ENCODE peak calls at places on chromosomes 3 and 15, in seven cellular contexts. One of them, this sample, is unnamed. For H3K36me3, the result is how much of the 10 kb centered on the place peaks cover.

GRCh38 chr3:67329358-67329757 is 325.1 kb downstream of the SUCLG2 start:
- DNase-seq in heart left ventricle: no peak
- DNase-seq in colonic mucosa: no peak
- DNase-seq in WERI-Rb-1: no peak
- DNase-seq in uterus: no peak
- DNase-seq in left lung: no peak
- DNase-seq in upper lobe of right lung: no peak
- DNase-seq in this sample: no peak

GRCh38 chr3:87145553-87145952 is 81.6 kb upstream of the CHMP2B start:
- DNase-seq in heart left ventricle: no peak
- DNase-seq in colonic mucosa: no peak
- DNase-seq in WERI-Rb-1: peak
- DNase-seq in uterus: no peak
- DNase-seq in left lung: no peak
- DNase-seq in upper lobe of right lung: no peak
- DNase-seq in this sample: no peak

GRCh38 chr3:70854108-70854507 is 541.7 kb upstream of the MDFIC2 start:
- DNase-seq in heart left ventricle: no peak
- DNase-seq in colonic mucosa: no peak
- DNase-seq in WERI-Rb-1: no peak
- DNase-seq in uterus: no peak
- DNase-seq in left lung: no peak
- DNase-seq in upper lobe of right lung: no peak
- DNase-seq in this sample: no peak

GRCh38 chr15:93505506-93505905 is 416.5 kb upstream of the RGMA start:
- DNase-seq in heart left ventricle: no peak
- DNase-seq in colonic mucosa: no peak
- DNase-seq in WERI-Rb-1: no peak
- DNase-seq in uterus: no peak
- DNase-seq in left lung: no peak
- DNase-seq in upper lobe of right lung: no peak
- DNase-seq in this sample: no peak

GRCh38 chr15:48939686-48940085 is 24.0 kb downstream of the SHC4 start:
- DNase-seq in heart left ventricle: no peak
- DNase-seq in colonic mucosa: no peak
- DNase-seq in WERI-Rb-1: no peak
- DNase-seq in uterus: no peak
- DNase-seq in left lung: no peak
- DNase-seq in upper lobe of right lung: no peak
- DNase-seq in this sample: no peak

GRCh38 chr3:126033051-126033745 is 50.7 kb downstream of the SLC41A3 start:
- DNase-seq in heart left ventricle: no peak
- DNase-seq in colonic mucosa: peak
- DNase-seq in WERI-Rb-1: no peak
- DNase-seq in uterus: peak
- DNase-seq in left lung: no peak
- DNase-seq in upper lobe of right lung: no peak
- DNase-seq in this sample: no peak

GRCh38 chr15:31901501-31901900 is 128.8 kb upstream of the CHRNA7 start:
- DNase-seq in heart left ventricle: no peak
- DNase-seq in colonic mucosa: no peak
- DNase-seq in WERI-Rb-1: no peak
- DNase-seq in uterus: no peak
- DNase-seq in left lung: no peak
- DNase-seq in upper lobe of right lung: no peak
- DNase-seq in this sample: no peak

GRCh38 chr3:24454862-24455261 is 39.8 kb downstream of the THRB start:
- DNase-seq in heart left ventricle: no peak
- DNase-seq in colonic mucosa: no peak
- DNase-seq in WERI-Rb-1: no peak
- DNase-seq in uterus: no peak
- DNase-seq in left lung: no peak
- DNase-seq in upper lobe of right lung: no peak
- DNase-seq in this sample: no peak

GRCh38 chr3:27628029-27628750 is 93.9 kb downstream of the EOMES start:
- DNase-seq in heart left ventricle: no peak
- DNase-seq in colonic mucosa: no peak
- DNase-seq in WERI-Rb-1: no peak
- DNase-seq in uterus: no peak
- DNase-seq in left lung: no peak
- DNase-seq in upper lobe of right lung: no peak
- DNase-seq in this sample: no peak

GRCh38 chr15:56733131-56734012 is at the start of gene ZNF280D:
- DNase-seq in heart left ventricle: peak
- DNase-seq in colonic mucosa: peak
- DNase-seq in WERI-Rb-1: peak
- DNase-seq in uterus: peak
- DNase-seq in left lung: peak
- DNase-seq in upper lobe of right lung: peak
- DNase-seq in this sample: peak

GRCh38 chr15:101456079-101456791 is 33.3 kb downstream of the PCSK6 start:
- DNase-seq in heart left ventricle: no peak
- DNase-seq in colonic mucosa: no peak
- DNase-seq in WERI-Rb-1: no peak
- DNase-seq in uterus: no peak
- DNase-seq in left lung: no peak
- DNase-seq in upper lobe of right lung: no peak
- DNase-seq in this sample: no peak

GRCh38 chr15:38864827-38865604 is 300.4 kb upstream of the RASGRP1 start:
- DNase-seq in heart left ventricle: peak
- DNase-seq in colonic mucosa: no peak
- DNase-seq in WERI-Rb-1: no peak
- DNase-seq in uterus: peak
- DNase-seq in left lung: no peak
- DNase-seq in upper lobe of right lung: no peak
- DNase-seq in this sample: no peak

GRCh38 chr15:85730001-85730820 is 64.5 kb downstream of the KLHL25 start:
- DNase-seq in heart left ventricle: peak
- DNase-seq in colonic mucosa: peak
- DNase-seq in WERI-Rb-1: no peak
- DNase-seq in uterus: no peak
- DNase-seq in left lung: no peak
- DNase-seq in upper lobe of right lung: no peak
- DNase-seq in this sample: no peak

GRCh38 chr3:137163241-137163916 is 205.6 kb downstream of the IL20RB start:
- DNase-seq in heart left ventricle: peak
- DNase-seq in colonic mucosa: no peak
- DNase-seq in WERI-Rb-1: peak
- DNase-seq in uterus: peak
- DNase-seq in left lung: no peak
- DNase-seq in upper lobe of right lung: no peak
- DNase-seq in this sample: no peak

GRCh38 chr3:29280675-29281264 is at the start of gene RBMS3:
- DNase-seq in heart left ventricle: peak
- DNase-seq in colonic mucosa: peak
- DNase-seq in WERI-Rb-1: peak
- DNase-seq in uterus: peak
- DNase-seq in left lung: peak
- DNase-seq in upper lobe of right lung: peak
- DNase-seq in this sample: peak

GRCh38 chr3:117885046-117885445 is 1149.6 kb downstream of the IGSF11 start:
- DNase-seq in heart left ventricle: no peak
- DNase-seq in colonic mucosa: no peak
- DNase-seq in WERI-Rb-1: no peak
- DNase-seq in uterus: no peak
- DNase-seq in left lung: no peak
- DNase-seq in upper lobe of right lung: no peak
- DNase-seq in this sample: no peak

GRCh38 chr3:194604837-194605236 is 28.4 kb downstream of the TMEM44 start:
- DNase-seq in heart left ventricle: no peak
- DNase-seq in colonic mucosa: no peak
- DNase-seq in WERI-Rb-1: no peak
- DNase-seq in uterus: no peak
- DNase-seq in left lung: no peak
- DNase-seq in upper lobe of right lung: no peak
- DNase-seq in this sample: no peak
- TF ChIP-seq CTCF in heart left ventricle: no peak
- TF ChIP-seq CTCF in colonic mucosa: no peak
- TF ChIP-seq CTCF in WERI-Rb-1: peak
- TF ChIP-seq CTCF in uterus: no peak
- TF ChIP-seq CTCF in left lung: no peak
- TF ChIP-seq CTCF in upper lobe of right lung: peak
- TF ChIP-seq CTCF in this sample: no peak

GRCh38 chr3:4241595-4242170 is 61.5 kb upstream of the SETMAR start:
- DNase-seq in heart left ventricle: no peak
- DNase-seq in colonic mucosa: no peak
- DNase-seq in WERI-Rb-1: no peak
- DNase-seq in uterus: no peak
- DNase-seq in left lung: no peak
- DNase-seq in upper lobe of right lung: no peak
- DNase-seq in this sample: no peak
- H3K36me3 ChIP-seq in heart left ventricle: under half
- H3K36me3 ChIP-seq in colonic mucosa: under half
- H3K36me3 ChIP-seq in WERI-Rb-1: under half
- H3K36me3 ChIP-seq in uterus: under half
- H3K36me3 ChIP-seq in left lung: under half
- H3K36me3 ChIP-seq in upper lobe of right lung: under half
- H3K36me3 ChIP-seq in this sample: under half

DNA sequence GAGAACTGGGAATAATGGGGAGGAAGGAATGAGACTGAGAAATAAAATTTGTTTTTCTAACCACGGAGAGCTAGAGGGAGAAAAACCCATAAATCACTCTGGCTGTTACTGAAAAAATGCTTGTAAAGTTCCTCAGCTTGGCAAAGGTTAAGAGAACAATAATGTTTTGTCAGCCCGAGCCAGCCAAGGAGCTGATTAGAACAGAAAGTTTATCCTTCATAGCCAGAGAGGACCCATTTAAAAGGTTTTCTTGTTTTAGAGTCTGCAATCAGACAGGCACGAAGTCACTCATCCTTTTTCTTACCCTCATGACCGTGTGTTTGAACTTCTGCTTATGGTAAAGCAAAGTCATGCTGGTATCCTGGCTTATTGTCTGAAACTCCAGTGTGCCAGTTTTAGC is 13.7 kb upstream of the STXBP5L start:
- DNase-seq in heart left ventricle: no peak
- DNase-seq in colonic mucosa: peak
- DNase-seq in WERI-Rb-1: no peak
- DNase-seq in uterus: peak
- DNase-seq in left lung: no peak
- DNase-seq in upper lobe of right lung: no peak
- DNase-seq in this sample: no peak
- H3K27ac ChIP-seq in heart left ventricle: no peak
- H3K27ac ChIP-seq in colonic mucosa: no peak
- H3K27ac ChIP-seq in WERI-Rb-1: no peak
- H3K27ac ChIP-seq in uterus: peak
- H3K27ac ChIP-seq in left lung: no peak
- H3K27ac ChIP-seq in upper lobe of right lung: no peak
- H3K27ac ChIP-seq in this sample: no peak

DNA sequence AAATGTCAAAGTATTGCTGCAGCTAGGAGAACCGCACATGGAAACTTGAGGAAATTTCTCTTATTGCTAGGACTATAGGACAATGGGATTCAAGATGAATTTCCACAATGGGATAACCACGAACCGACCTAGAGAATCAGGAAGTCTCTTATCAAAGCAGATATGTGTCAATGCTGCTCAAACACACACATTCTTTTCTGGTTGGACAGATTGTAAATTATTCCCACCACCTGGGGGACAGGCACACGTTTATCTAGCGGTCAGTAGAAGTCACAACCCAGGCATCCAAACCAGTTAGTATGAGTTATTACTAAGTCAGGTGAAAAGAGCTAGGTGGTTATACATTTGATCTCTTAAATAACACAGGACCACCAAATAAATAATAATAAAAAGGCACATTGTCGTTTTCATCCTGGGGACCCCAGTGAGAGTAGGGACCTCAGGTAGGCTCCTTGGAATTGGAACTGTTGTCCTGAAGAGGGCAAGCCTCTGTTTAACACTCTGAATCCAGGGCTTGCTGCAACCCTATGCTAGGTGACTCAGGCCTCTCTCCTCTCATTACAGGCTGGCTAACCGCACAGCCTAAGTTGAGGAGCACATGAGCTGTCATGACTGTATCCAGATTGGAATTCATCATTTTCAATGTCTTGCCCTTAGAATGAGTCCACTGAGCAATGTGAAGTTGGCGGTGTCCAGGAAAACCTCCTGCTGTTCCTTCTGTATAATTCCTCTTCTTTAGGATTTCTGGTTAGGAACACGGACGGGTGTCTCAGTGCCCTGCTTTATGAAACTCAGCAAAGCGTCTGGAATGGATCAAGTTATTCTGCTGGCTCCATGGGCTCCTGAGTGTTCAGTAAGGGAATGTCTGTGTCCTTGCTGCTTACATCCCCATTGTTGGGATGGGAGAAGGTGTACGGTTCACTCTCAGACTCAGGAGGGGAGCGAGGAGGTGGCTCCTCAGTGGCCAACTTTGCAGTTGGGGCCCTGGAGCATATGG is 59.0 kb downstream of the CLEC3B start:
- DNase-seq in heart left ventricle: no peak
- DNase-seq in colonic mucosa: no peak
- DNase-seq in WERI-Rb-1: no peak
- DNase-seq in uterus: no peak
- DNase-seq in left lung: no peak
- DNase-seq in upper lobe of right lung: no peak
- DNase-seq in this sample: no peak
- TF ChIP-seq CTCF in heart left ventricle: no peak
- TF ChIP-seq CTCF in colonic mucosa: no peak
- TF ChIP-seq CTCF in WERI-Rb-1: no peak
- TF ChIP-seq CTCF in uterus: no peak
- TF ChIP-seq CTCF in left lung: no peak
- TF ChIP-seq CTCF in upper lobe of right lung: no peak
- TF ChIP-seq CTCF in this sample: no peak

GRCh38 chr3:147333098-147333497 is 73.2 kb downstream of the ZIC4 start:
- DNase-seq in heart left ventricle: no peak
- DNase-seq in colonic mucosa: no peak
- DNase-seq in WERI-Rb-1: no peak
- DNase-seq in uterus: no peak
- DNase-seq in left lung: no peak
- DNase-seq in upper lobe of right lung: no peak
- DNase-seq in this sample: no peak
- H3K36me3 ChIP-seq in heart left ventricle: under half
- H3K36me3 ChIP-seq in colonic mucosa: under half
- H3K36me3 ChIP-seq in WERI-Rb-1: under half
- H3K36me3 ChIP-seq in uterus: under half
- H3K36me3 ChIP-seq in left lung: under half
- H3K36me3 ChIP-seq in upper lobe of right lung: under half
- H3K36me3 ChIP-seq in this sample: under half

This sample was measured in thoracic aorta.